ENCODE peak calls at places on chromosome X, in seven cellular contexts. L is mesenchymal stem cell, J is IMR-90, P is H9, H is H1, N is trophoblast cell, A is mesendoderm. U is an unnamed sample.

GRCh38 chrX:148380614-148381561 is 119.5 kb upstream of the AFF2 start:
- DNase-seq in A (peak; percentile 35), L (no peak), H (no peak), J (no peak), P (no peak), N (peak; percentile 44), U (no peak)

GRCh38 chrX:110733166-110733565 is 62.5 kb downstream of the CHRDL1 start:
- DNase-seq in L (peak; percentile 22), A (no peak), H (no peak), J (peak; percentile 17), N (no peak), P (no peak), U (no peak)

GRCh38 chrX:94834226-94834625 is 1160.2 kb downstream of the FAM133A start:
- DNase-seq in J (no peak), P (no peak), N (no peak), L (no peak), A (no peak), H (no peak), U (no peak)

GRCh38 chrX:18389968-18390367 is 35.4 kb upstream of the CDKL5 start:
- DNase-seq in H (no peak), L (no peak), P (no peak), N (no peak), A (peak; percentile 29), J (no peak), U (no peak)

GRCh38 chrX:133776072-133776471 is 209.3 kb downstream of the GPC3 start:
- DNase-seq in J (no peak), A (peak; percentile 18), P (peak; percentile 44), L (no peak), N (no peak), H (peak; percentile 5), U (no peak)

GRCh38 chrX:37867509-37868153 is 20.3 kb upstream of the DYNLT3 start:
- DNase-seq in H (no peak), J (no peak), A (no peak), N (no peak), P (no peak), L (no peak), U (no peak)

GRCh38 chrX:35380808-35381700 is 417.1 kb upstream of the MAGEB16 start:
- DNase-seq in P (no peak), A (peak; percentile 44), J (peak; percentile 20), N (peak; percentile 66), H (no peak), L (peak; percentile 63), U (no peak)

GRCh38 chrX:97398030-97398551 is 514.4 kb downstream of the RPA4 start:
- DNase-seq in A (no peak), L (peak; percentile 60), N (no peak), J (peak; percentile 30), P (no peak), H (no peak), U (no peak)

GRCh38 chrX:130171446-130172126 is at the start of gene RAB33A:
- DNase-seq in N (no peak), H (no peak), J (no peak), P (peak; percentile 41), A (no peak), L (peak; percentile 36), U (no peak)

GRCh38 chrX:19579485-19579884 is 64.2 kb upstream of the MAP3K15 start:
- DNase-seq in P (no peak), A (no peak), J (peak; percentile 75), N (no peak), L (peak; percentile 54), H (no peak), U (no peak)

GRCh38 chrX:148441387-148441786 is 59.0 kb upstream of the AFF2 start:
- DNase-seq in L (no peak), H (peak; percentile 58), N (no peak), P (peak; percentile 72), A (peak; percentile 4), J (no peak), U (no peak)

GRCh38 chrX:152037183-152037582 is 62.7 kb upstream of the GABRE start:
- DNase-seq in H (no peak), N (no peak), L (no peak), A (peak; percentile 1), J (no peak), P (no peak), U (no peak)

GRCh38 chrX:148069759-148070503 is 88.8 kb downstream of the FMR1NB start:
- DNase-seq in A (no peak), H (no peak), J (no peak), N (no peak), P (no peak), L (no peak), U (no peak)

GRCh38 chrX:1529756-1530155 is 7.2 kb downstream of the P2RY8 start:
- DNase-seq in H (no peak), A (no peak), J (no peak), L (no peak), P (no peak), N (no peak), U (no peak)

GRCh38 chrX:81280148-81280547 is 78.2 kb downstream of the SH3BGRL start:
- DNase-seq in N (no peak), L (no peak), A (peak; percentile 62), J (no peak), H (no peak), P (peak; percentile 48), U (no peak)

GRCh38 chrX:109535578-109535977 is 1.1 kb upstream of the NXT2 start:
- DNase-seq in A (no peak), J (no peak), L (no peak), H (no peak), P (no peak), N (no peak), U (no peak)

GRCh38 chrX:23118890-23119527 is 119.2 kb downstream of the DDX53 start:
- DNase-seq in J (no peak), N (peak; percentile 9), L (no peak), A (peak; percentile 41), H (no peak), P (peak; percentile 40), U (no peak)
- H3K9ac ChIP-seq in J (no peak overlapping the region), N (no peak overlapping the region), L (no peak overlapping the region), A (no peak overlapping the region), H (no peak overlapping the region), P (no peak overlapping the region), U (no peak overlapping the region)

DNA sequence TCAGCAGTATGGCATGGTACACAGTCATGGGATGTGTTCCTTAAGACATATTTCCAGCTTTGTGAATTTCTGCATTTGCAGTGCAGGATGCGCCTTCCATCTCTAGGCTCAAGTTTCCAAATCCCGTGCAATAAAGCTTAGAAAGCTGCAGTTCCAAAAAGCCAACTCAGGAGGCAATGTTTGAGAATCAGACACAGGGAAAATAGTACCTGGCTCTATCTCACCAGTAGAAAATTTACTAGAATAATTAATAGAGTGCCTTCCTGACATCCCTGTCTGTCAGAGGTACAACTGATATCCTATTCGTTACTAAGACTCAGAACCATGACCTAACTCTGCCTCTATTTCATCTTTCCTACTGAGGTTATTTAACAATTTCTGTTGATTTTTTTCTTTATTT is 1333.0 kb downstream of the PCDH19 start:
- DNase-seq in J (no peak), A (peak; percentile 2), N (no peak), L (no peak), P (no peak), H (no peak), U (no peak)
- H2AK5ac ChIP-seq in J (no peak overlapping the region), A (no peak overlapping the region), N (no peak overlapping the region), L (no peak overlapping the region), P (no peak overlapping the region), H (no peak overlapping the region), U (no peak overlapping the region)

GRCh38 chrX:135528274-135528673 is 7.8 kb downstream of the INTS6L start:
- DNase-seq in J (no peak), P (no peak), A (no peak), H (no peak), N (no peak), L (no peak), U (no peak)
- H2BK5ac ChIP-seq in J (no peak overlapping the region), P (no peak overlapping the region), A (no peak overlapping the region), H (no peak overlapping the region), N (no peak overlapping the region), L (no peak overlapping the region), U (no peak overlapping the region)

DNA sequence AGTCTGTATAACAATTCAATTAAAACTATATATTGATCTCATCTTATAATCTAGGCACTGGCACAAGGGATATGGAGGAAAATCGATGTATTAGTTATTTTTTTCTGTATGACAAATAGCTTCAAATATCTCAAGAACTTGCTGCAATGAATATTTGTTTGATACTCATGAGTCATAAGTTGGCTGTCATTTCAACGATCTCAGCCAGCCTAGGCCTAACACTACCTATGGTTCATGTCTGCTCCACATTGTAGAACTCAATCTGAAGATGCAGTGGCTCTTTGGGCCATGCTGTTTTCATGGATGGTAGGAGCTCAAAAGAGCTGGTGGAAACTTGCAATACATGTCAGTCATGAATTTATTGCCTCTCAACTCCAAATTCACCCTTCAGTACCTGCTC is 44.7 kb downstream of the MAGEB17 start:
- DNase-seq in L (peak; percentile 5), A (no peak), N (no peak), H (no peak), P (no peak), J (peak; percentile 33), U (no peak)
- H3K9ac ChIP-seq in L (no peak overlapping the region), A (no peak overlapping the region), N (no peak overlapping the region), H (no peak overlapping the region), P (no peak overlapping the region), J (no peak overlapping the region), U (no peak overlapping the region)

GRCh38 chrX:102659790-102660757 is 8.8 kb downstream of the GPRASP1 start:
- DNase-seq in L (peak; percentile 73), H (no peak), P (peak; percentile 81), J (peak; percentile 58), A (peak; percentile 78), N (peak; percentile 46), U (peak; percentile 48)
- H2AK5ac ChIP-seq in L (no peak overlapping the region), H (no peak overlapping the region), P (no peak overlapping the region), J (no peak overlapping the region), A (no peak overlapping the region), N (peak overlapping the region; percentile 14), U (no peak overlapping the region)

GRCh38 chrX:5650904-5651303 is 577.8 kb downstream of the NLGN4X start:
- DNase-seq in H (no peak), J (no peak), A (peak; percentile 87), P (peak; percentile 51), N (no peak), L (no peak), U (no peak)

GRCh38 chrX:5656544-5656943 is 572.1 kb downstream of the NLGN4X start:
- DNase-seq in A (no peak), P (no peak), H (no peak), J (no peak), N (no peak), L (no peak), U (no peak)
- H2BK5ac ChIP-seq in A (no peak overlapping the region), P (no peak overlapping the region), H (no peak overlapping the region), J (no peak overlapping the region), N (no peak overlapping the region), L (no peak overlapping the region), U (no peak overlapping the region)

GRCh38 chrX:45485682-45486081 is 285.0 kb upstream of the DIPK2B start:
- DNase-seq in L (no peak), H (no peak), P (no peak), A (no peak), J (no peak), N (no peak), U (no peak)

GRCh38 chrX:45479196-45479834 is 278.6 kb upstream of the DIPK2B start:
- DNase-seq in P (no peak), H (no peak), J (peak; percentile 93), A (no peak), N (peak; percentile 4), L (peak; percentile 86), U (no peak)

GRCh38 chrX:45479835-45480422 is 279.3 kb upstream of the DIPK2B start:
- DNase-seq in N (peak; percentile 48), J (peak; percentile 91), A (peak; percentile 28), P (no peak), H (no peak), L (peak; percentile 82), U (no peak)
- H3K9ac ChIP-seq in N (no peak overlapping the region), J (no peak overlapping the region), A (no peak overlapping the region), P (no peak overlapping the region), H (no peak overlapping the region), L (peak overlapping the region; percentile 86), U (no peak overlapping the region)

U was measured in neuronal stem cell.